ENCODE peak calls at places on chromosomes 6 and 20, in eight cellular contexts. C is ovary, H is astrocyte, G is pancreas, E is tibial nerve, O is thyroid gland, Z is IMR-90, K is GM23338. S is an unnamed sample.

GRCh38 chr6:157946865-157947532 is 34.7 kb upstream of the SYNJ2 start:
- DNase-seq in C (no peak), H (no peak), G (no peak), E (no peak), O (peak; percentile 23), Z (peak; percentile 10), K (peak; percentile 45), S (no peak)

GRCh38 chr6:90397929-90398674 is 101.5 kb upstream of the BACH2 start:
- DNase-seq in C (no peak), H (peak; percentile 17), G (no peak), E (no peak), O (no peak), Z (peak; percentile 32), K (no peak), S (peak; percentile 63)

GRCh38 chr6:79797912-79798311 is 149.4 kb downstream of the ELOVL4 start:
- DNase-seq in C (no peak), H (no peak), G (no peak), E (no peak), O (no peak), Z (no peak), K (no peak), S (no peak)

GRCh38 chr20:38941726-38942389 is 15.6 kb downstream of the FAM83D start:
- DNase-seq in C (no peak), H (no peak), G (no peak), E (no peak), O (no peak), Z (no peak), K (no peak), S (no peak)

GRCh38 chr20:34065260-34065659 is 46.8 kb downstream of the EIF2S2 start:
- DNase-seq in C (peak; percentile 45), H (peak; percentile 82), G (no peak), E (no peak), O (peak; percentile 71), Z (peak; percentile 88), K (no peak), S (no peak)

GRCh38 chr6:102015431-102015830 is 621.9 kb downstream of the GRIK2 start:
- DNase-seq in C (no peak), H (no peak), G (peak; percentile 33), E (no peak), O (no peak), Z (no peak), K (no peak), S (no peak)

GRCh38 chr6:122780114-122780513 is 598 bp downstream of the FABP7 start:
- DNase-seq in C (no peak), H (no peak), G (no peak), E (no peak), O (no peak), Z (no peak), K (no peak), S (no peak)

GRCh38 chr20:41563087-41563486 is 55.1 kb downstream of the CHD6 start:
- DNase-seq in C (no peak), H (no peak), G (no peak), E (no peak), O (no peak), Z (peak; percentile 24), K (peak; percentile 22), S (no peak)

GRCh38 chr6:24506814-24507520 is 12.2 kb downstream of the ALDH5A1 start:
- DNase-seq in C (no peak), H (no peak), G (no peak), E (no peak), O (no peak), Z (no peak), K (no peak), S (no peak)

GRCh38 chr20:46348231-46348803 is 40.0 kb upstream of the CDH22 start:
- DNase-seq in C (no peak), H (no peak), G (no peak), E (peak; percentile 27), O (peak; percentile 37), Z (peak; percentile 22), K (peak; percentile 79), S (no peak)

GRCh38 chr20:62916703-62917476 is 9.4 kb downstream of the DIDO1 start:
- DNase-seq in C (no peak), H (no peak), G (no peak), E (no peak), O (no peak), Z (no peak), K (no peak), S (no peak)

GRCh38 chr6:123263981-123264380 is 267.9 kb downstream of the CLVS2 start:
- DNase-seq in C (no peak), H (no peak), G (no peak), E (no peak), O (no peak), Z (no peak), K (no peak), S (no peak)

GRCh38 chr6:29653452-29654038 is 3.3 kb upstream of the MOG start:
- DNase-seq in C (peak; percentile 39), H (peak; percentile 52), G (no peak), E (no peak), O (peak; percentile 34), Z (peak; percentile 80), K (peak; percentile 94), S (no peak)

GRCh38 chr6:139164001-139164400 is 29.1 kb downstream of the HECA start:
- DNase-seq in C (no peak), H (no peak), G (no peak), E (no peak), O (no peak), Z (no peak), K (peak; percentile 54), S (peak; percentile 29)

GRCh38 chr6:158080849-158081656 is 87.0 kb downstream of the SERAC1 start:
- DNase-seq in C (no peak), H (no peak), G (no peak), E (no peak), O (no peak), Z (no peak), K (no peak), S (no peak)

DNA sequence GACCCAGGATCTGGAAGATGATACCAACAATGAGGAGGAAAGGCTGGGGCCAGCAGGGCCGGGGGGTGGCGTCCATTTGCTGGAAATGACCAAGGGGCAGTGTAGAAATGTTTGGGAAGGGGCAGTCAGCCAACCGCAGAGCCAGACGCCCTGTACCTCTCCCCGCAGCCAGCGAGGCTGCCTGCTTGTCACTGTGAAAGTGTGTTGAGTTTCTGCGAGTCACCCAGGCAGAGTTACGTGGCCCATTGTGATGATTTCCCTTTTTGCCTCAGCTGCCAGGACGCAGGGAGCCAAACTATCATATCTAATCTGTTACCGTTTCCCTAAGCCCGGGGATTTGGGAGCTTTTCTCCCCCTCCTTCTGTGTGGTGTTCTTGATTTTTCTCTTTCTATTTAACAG is 67.9 kb upstream of the APCDD1L start:
- DNase-seq in C (no peak), H (peak; percentile 28), G (no peak), E (no peak), O (no peak), Z (peak; percentile 49), K (no peak), S (no peak)
- H3K27me3 ChIP-seq in C (no peaks in the 10 kb centered on the region), H (peaks cover 3% of the 10 kb centered on the region), G (no peaks in the 10 kb centered on the region), E (no peaks in the 10 kb centered on the region), O (no peaks in the 10 kb centered on the region), Z (peaks cover 4% of the 10 kb centered on the region), K (no peaks in the 10 kb centered on the region), S (peaks cover 12% of the 10 kb centered on the region)

GRCh38 chr6:51568771-51569170 is 518.6 kb downstream of the PKHD1 start:
- DNase-seq in C (no peak), H (no peak), G (no peak), E (no peak), O (no peak), Z (no peak), K (no peak), S (no peak)

GRCh38 chr6:51565472-51565871 is 521.9 kb downstream of the PKHD1 start:
- DNase-seq in C (no peak), H (no peak), G (no peak), E (no peak), O (no peak), Z (no peak), K (no peak), S (no peak)

GRCh38 chr6:51570168-51570921 is 517.1 kb downstream of the PKHD1 start:
- DNase-seq in C (no peak), H (no peak), G (no peak), E (no peak), O (no peak), Z (no peak), K (no peak), S (no peak)

GRCh38 chr6:51571168-51571567 is 516.2 kb downstream of the PKHD1 start:
- DNase-seq in C (no peak), H (no peak), G (no peak), E (no peak), O (no peak), Z (no peak), K (no peak), S (no peak)

GRCh38 chr6:51569594-51569993 is 517.8 kb downstream of the PKHD1 start:
- DNase-seq in C (no peak), H (no peak), G (no peak), E (no peak), O (no peak), Z (no peak), K (peak; percentile 45), S (no peak)
- TF ChIP-seq CTCF in C (no peak), H (no peak), G (no peak), E (no peak), O (no peak), Z (no peak), K (peak; percentile 56), S (no peak)

DNA sequence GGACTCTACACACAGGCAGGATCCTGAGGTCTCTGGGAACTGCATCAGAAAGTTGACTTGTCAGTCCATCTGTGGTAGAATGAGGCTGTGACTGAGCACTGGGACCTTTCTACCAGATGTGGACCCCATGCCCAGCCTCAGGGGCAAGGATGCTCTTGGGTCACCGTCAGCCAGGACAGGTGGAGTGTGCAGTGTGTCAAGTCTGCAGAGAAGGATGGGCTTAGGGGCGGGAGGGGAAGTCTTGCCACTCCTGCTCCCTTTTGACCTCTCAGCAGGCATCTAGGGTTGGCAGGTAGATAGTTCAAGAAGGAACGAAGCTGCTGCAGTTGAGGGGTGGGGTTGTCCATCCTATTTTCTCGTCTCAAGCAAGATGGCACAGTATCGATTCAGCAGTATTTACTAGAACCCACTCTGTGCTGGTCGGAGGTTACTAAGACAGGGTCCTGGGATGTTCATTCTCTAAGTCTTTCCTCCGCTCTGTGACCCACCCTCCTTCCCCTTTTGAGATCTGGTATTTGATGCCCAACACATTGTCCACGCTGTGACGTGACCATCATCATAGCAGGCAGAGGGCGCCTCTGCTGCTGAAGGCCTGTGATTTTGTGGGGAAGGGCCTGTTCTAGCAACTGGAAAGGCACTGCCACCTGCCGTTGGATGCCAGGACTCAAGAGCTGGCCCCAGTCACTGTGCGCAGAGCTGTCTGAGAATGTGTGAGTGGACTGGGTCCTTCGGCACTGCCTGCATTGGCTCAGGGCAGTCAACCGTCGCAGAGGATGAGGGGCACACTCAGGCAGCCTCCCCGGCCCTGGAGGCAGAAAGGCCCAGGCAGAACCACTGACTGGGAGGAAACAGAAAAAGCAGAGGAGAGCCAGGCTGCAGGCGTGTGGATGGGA is 23.2 kb downstream of the RBCK1 start:
- DNase-seq in C (no peak), H (peak; percentile 52), G (peak; percentile 82), E (no peak), O (peak; percentile 89), Z (peak; percentile 68), K (peak; percentile 83), S (peak; percentile 21)
- H3K27ac ChIP-seq in C (no peak overlapping the region), H (no peak overlapping the region), G (no peak overlapping the region), E (no peak overlapping the region), O (no peak overlapping the region), Z (no peak overlapping the region), K (no peak overlapping the region), S (peak overlapping the region; percentile 32)

GRCh38 chr6:13011612-13012146 is 295.1 kb downstream of the PHACTR1 start:
- DNase-seq in C (no peak), H (no peak), G (no peak), E (no peak), O (no peak), Z (no peak), K (no peak), S (no peak)
- H3K27me3 ChIP-seq in C (no peaks in the 10 kb centered on the region), H (peaks cover 51% of the 10 kb centered on the region), G (no peaks in the 10 kb centered on the region), E (peaks cover 43% of the 10 kb centered on the region), O (no peaks in the 10 kb centered on the region), Z (peaks cover 32% of the 10 kb centered on the region), K (peaks cover 55% of the 10 kb centered on the region), S (peaks cover 45% of the 10 kb centered on the region)

S was measured in CD4-positive, alpha-beta T cell.